ENCODE peak calls at places on chromosomes 16 and 17, in ten cellular contexts. C is head of caudate nucleus; B is activated effector memory CD4-positive, alpha-beta T cell treated with anti-CD3 and anti-CD28 coated beads, Interleukin-2, amount 50 U/mL, for 16 hours; K is adipocyte; F is AG20443; I is stimulated activated CD4-positive, alpha-beta T cell treated with anti-CD3 and anti-CD28 coated beads, Interleukin-1b, Interleukin-23, amount 100 ng/mL, for 1 hour; W is endothelial cell; U is WTC11; M is activated gamma-delta T cell; X is ELF-1. N is an unnamed sample.

GRCh38 chr17:42608692-42609181 is 437 bp downstream of the RETREG3 start:
- DNase-seq in C (no peak), B (no peak), K (peak; percentile 49), F (no peak), I (peak; percentile 2), W (no peak), U (no peak), M (no peak), X (no peak), N (no peak)

GRCh38 chr16:67882374-67883145 is 2.1 kb upstream of the NRN1L start:
- DNase-seq in C (peak; percentile 85), B (no peak), K (no peak), F (no peak), I (no peak), W (no peak), U (no peak), M (no peak), X (no peak), N (no peak)

GRCh38 chr16:23587726-23588125 is 8.4 kb downstream of the NDUFAB1 start:
- DNase-seq in C (no peak), B (no peak), K (peak; percentile 51), F (peak; percentile 68), I (no peak), W (no peak), U (no peak), M (no peak), X (no peak), N (no peak)

GRCh38 chr16:66508261-66508913 is 41.5 kb downstream of the TK2 start:
- DNase-seq in C (peak; percentile 17), B (no peak), K (peak; percentile 51), F (peak; percentile 22), I (no peak), W (no peak), U (no peak), M (no peak), X (no peak), N (no peak)

GRCh38 chr17:28720247-28720996 is 637 bp downstream of the RPL23A start:
- DNase-seq in C (no peak), B (peak; percentile 77), K (no peak), F (peak; percentile 3), I (no peak), W (no peak), U (no peak), M (no peak), X (no peak), N (no peak)

GRCh38 chr17:51848451-51848850 is 310.1 kb downstream of the CA10 start:
- DNase-seq in C (no peak), B (no peak), K (no peak), F (no peak), I (no peak), W (no peak), U (no peak), M (no peak), X (no peak), N (no peak)

GRCh38 chr17:50152736-50153135 is 2.3 kb upstream of the PPP1R9B start:
- DNase-seq in C (no peak), B (no peak), K (no peak), F (no peak), I (no peak), W (no peak), U (no peak), M (no peak), X (no peak), N (no peak)

GRCh38 chr16:2008631-2009301 is 855 bp downstream of the ZNF598 start:
- DNase-seq in C (no peak), B (peak; percentile 75), K (peak; percentile 79), F (peak; percentile 50), I (no peak), W (no peak), U (no peak), M (no peak), X (no peak), N (peak; percentile 72)

GRCh38 chr16:72974142-72974769 is 73.7 kb downstream of the ZFHX3 start:
- DNase-seq in C (no peak), B (no peak), K (no peak), F (no peak), I (no peak), W (no peak), U (no peak), M (no peak), X (no peak), N (no peak)

GRCh38 chr16:12398029-12398735 is 405.5 kb downstream of the CPPED1 start:
- DNase-seq in C (no peak), B (no peak), K (no peak), F (no peak), I (no peak), W (no peak), U (no peak), M (no peak), X (no peak), N (no peak)

GRCh38 chr16:22098538-22099255 is 6.4 kb downstream of the VWA3A start:
- DNase-seq in C (no peak), B (no peak), K (peak; percentile 80), F (peak; percentile 70), I (no peak), W (no peak), U (no peak), M (no peak), X (peak; percentile 48), N (peak; percentile 61)

GRCh38 chr17:78342438-78343098 is 17.3 kb downstream of the SOCS3 start:
- DNase-seq in C (no peak), B (no peak), K (peak; percentile 90), F (peak; percentile 86), I (no peak), W (no peak), U (no peak), M (no peak), X (no peak), N (no peak)

GRCh38 chr17:50845260-50846147 is 10.1 kb downstream of the WFIKKN2 start:
- DNase-seq in C (peak; percentile 64), B (no peak), K (peak; percentile 44), F (peak; percentile 70), I (no peak), W (no peak), U (no peak), M (no peak), X (peak; percentile 63), N (no peak)

GRCh38 chr17:43651621-43652480 is 9.9 kb downstream of the MEOX1 start:
- DNase-seq in C (no peak), B (no peak), K (no peak), F (no peak), I (no peak), W (no peak), U (no peak), M (no peak), X (no peak), N (no peak)